ENCODE peak calls at places on chromosomes 16 and 17, in five cellular contexts. One of them, this sample, is unnamed.

GRCh38 chr17:1467898-1468492 is 12.0 kb upstream of the CRK start:
- DNase-seq in A549: no peak
- DNase-seq in germinal center: no peak
- DNase-seq in RPMI8226: no peak
- DNase-seq in adrenal gland: peak
- DNase-seq in this sample: no peak

GRCh38 chr16:13055480-13055879 is 154.1 kb downstream of the SHISA9 start:
- DNase-seq in germinal center: no peak
- DNase-seq in adrenal gland: no peak
- DNase-seq in RPMI8226: no peak
- DNase-seq in A549: no peak
- DNase-seq in this sample: no peak

GRCh38 chr16:30740364-30741251 is 7.6 kb upstream of the PHKG2 start:
- DNase-seq in RPMI8226: no peak
- DNase-seq in A549: peak
- DNase-seq in adrenal gland: peak
- DNase-seq in germinal center: no peak
- DNase-seq in this sample: no peak

GRCh38 chr16:79664407-79664806 is 63.9 kb upstream of the MAF start:
- DNase-seq in A549: no peak
- DNase-seq in adrenal gland: no peak
- DNase-seq in germinal center: no peak
- DNase-seq in RPMI8226: no peak
- DNase-seq in this sample: no peak

GRCh38 chr17:70109497-70109896 is 34.5 kb downstream of the KCNJ16 start:
- DNase-seq in A549: no peak
- DNase-seq in RPMI8226: no peak
- DNase-seq in adrenal gland: no peak
- DNase-seq in germinal center: no peak
- DNase-seq in this sample: no peak

GRCh38 chr17:40347319-40348135 is 17.0 kb downstream of the GJD3 start:
- DNase-seq in germinal center: no peak
- DNase-seq in A549: no peak
- DNase-seq in RPMI8226: no peak
- DNase-seq in adrenal gland: no peak
- DNase-seq in this sample: peak

GRCh38 chr16:84839054-84839453 is 19.3 kb downstream of the CRISPLD2 start:
- DNase-seq in germinal center: no peak
- DNase-seq in adrenal gland: no peak
- DNase-seq in RPMI8226: no peak
- DNase-seq in A549: no peak
- DNase-seq in this sample: no peak

GRCh38 chr16:28318042-28318597 is 25.8 kb downstream of the SBK1 start:
- DNase-seq in germinal center: no peak
- DNase-seq in A549: no peak
- DNase-seq in RPMI8226: no peak
- DNase-seq in adrenal gland: no peak
- DNase-seq in this sample: no peak

GRCh38 chr16:48438414-48438813 is 53.2 kb upstream of the SIAH1 start:
- DNase-seq in adrenal gland: no peak
- DNase-seq in A549: no peak
- DNase-seq in germinal center: no peak
- DNase-seq in RPMI8226: no peak
- DNase-seq in this sample: no peak

GRCh38 chr17:20291853-20292252 is 175.5 kb downstream of the LGALS9B start:
- DNase-seq in adrenal gland: no peak
- DNase-seq in RPMI8226: no peak
- DNase-seq in germinal center: no peak
- DNase-seq in A549: no peak
- DNase-seq in this sample: no peak

GRCh38 chr17:44862278-44862914 is 14.7 kb downstream of the HIGD1B start:
- DNase-seq in germinal center: no peak
- DNase-seq in RPMI8226: no peak
- DNase-seq in adrenal gland: no peak
- DNase-seq in A549: no peak
- DNase-seq in this sample: no peak

GRCh38 chr17:79483122-79483521 is 127.7 kb downstream of the RBFOX3 start:
- DNase-seq in germinal center: no peak
- DNase-seq in adrenal gland: no peak
- DNase-seq in A549: no peak
- DNase-seq in RPMI8226: no peak
- DNase-seq in this sample: no peak

GRCh38 chr17:40074871-40075215 is 12.1 kb downstream of the THRA start:
- DNase-seq in adrenal gland: peak
- DNase-seq in RPMI8226: no peak
- DNase-seq in A549: no peak
- DNase-seq in germinal center: no peak
- DNase-seq in this sample: no peak

GRCh38 chr17:19766016-19766415 is 17.9 kb upstream of the ALDH3A1 start:
- DNase-seq in A549: no peak
- DNase-seq in adrenal gland: no peak
- DNase-seq in RPMI8226: no peak
- DNase-seq in germinal center: no peak
- DNase-seq in this sample: no peak

GRCh38 chr17:30450125-30451027 is 26.8 kb upstream of the GOSR1 start:
- DNase-seq in A549: peak
- DNase-seq in RPMI8226: no peak
- DNase-seq in adrenal gland: no peak
- DNase-seq in germinal center: no peak
- DNase-seq in this sample: no peak

GRCh38 chr16:67881557-67882220 is 3.0 kb upstream of the NRN1L start:
- DNase-seq in RPMI8226: no peak
- DNase-seq in germinal center: no peak
- DNase-seq in A549: no peak
- DNase-seq in adrenal gland: peak
- DNase-seq in this sample: no peak

GRCh38 chr17:77254961-77255741 is 114.4 kb downstream of the SEC14L1 start:
- DNase-seq in adrenal gland: peak
- DNase-seq in A549: peak
- DNase-seq in germinal center: no peak
- DNase-seq in RPMI8226: peak
- DNase-seq in this sample: no peak

GRCh38 chr16:86809458-86809955 is 231.2 kb downstream of the FOXL1 start:
- DNase-seq in A549: peak
- DNase-seq in germinal center: no peak
- DNase-seq in adrenal gland: no peak
- DNase-seq in RPMI8226: no peak
- DNase-seq in this sample: no peak

GRCh38 chr16:2236362-2237075 is at the start of gene DNASE1L2:
- DNase-seq in adrenal gland: no peak
- DNase-seq in RPMI8226: no peak
- DNase-seq in germinal center: no peak
- DNase-seq in A549: no peak
- DNase-seq in this sample: no peak

GRCh38 chr17:82458885-82459424 is 414 bp downstream of the NARF start:
- DNase-seq in A549: no peak
- DNase-seq in germinal center: no peak
- DNase-seq in RPMI8226: peak
- DNase-seq in adrenal gland: peak
- DNase-seq in this sample: peak

GRCh38 chr16:49468611-49469322 is 95.2 kb downstream of the C16orf78 start:
- DNase-seq in RPMI8226: no peak
- DNase-seq in A549: no peak
- DNase-seq in adrenal gland: no peak
- DNase-seq in germinal center: peak
- DNase-seq in this sample: peak